ENCODE peak calls at places on chromosomes 13 and 19, in four cellular contexts. H is endothelial cell of umbilical vein, W is HepG2, N is K562. M is an unnamed sample.

GRCh38 chr19:55479451-55480230 is 3.2 kb downstream of the ZNF628 start:
- DNase-seq in H (no peak), W (no peak), N (no peak), M (no peak)

GRCh38 chr19:46056536-46056935 is 15.7 kb upstream of the IGFL4 start:
- DNase-seq in H (no peak), W (peak; percentile 83), N (no peak), M (no peak)

GRCh38 chr13:113821847-113822246 is 42.0 kb downstream of the GAS6 start:
- DNase-seq in H (no peak), W (no peak), N (no peak), M (no peak)

GRCh38 chr19:57068921-57069697 is 50.7 kb upstream of the USP29 start:
- DNase-seq in H (no peak), W (peak; percentile 63), N (no peak), M (no peak)

GRCh38 chr19:34459614-34460013 is 21.9 kb upstream of the WTIP start:
- DNase-seq in H (no peak), W (no peak), N (no peak), M (no peak)

GRCh38 chr13:20570540-20570939 is 3.6 kb downstream of the IFT88 start:
- DNase-seq in H (no peak), W (no peak), N (no peak), M (no peak)

GRCh38 chr13:73450583-73450982 is 391.8 kb downstream of the KLF5 start:
- DNase-seq in H (no peak), W (no peak), N (no peak), M (no peak)

GRCh38 chr13:79492313-79492798 is 11.4 kb downstream of the NDFIP2 start:
- DNase-seq in H (no peak), W (no peak), N (no peak), M (no peak)

GRCh38 chr13:20161951-20162300 is 1.1 kb upstream of the GJA3 start:
- DNase-seq in H (no peak), W (no peak), N (no peak), M (no peak)

GRCh38 chr19:33267706-33268105 is 34.6 kb downstream of the CEBPA start:
- DNase-seq in H (no peak), W (no peak), N (no peak), M (no peak)

GRCh38 chr19:310141-310651 is 19.0 kb upstream of the PLPP2 start:
- DNase-seq in H (peak; percentile 85), W (no peak), N (no peak), M (no peak)

GRCh38 chr13:52447354-52447753 is 3.1 kb downstream of the VPS36 start:
- DNase-seq in H (no peak), W (no peak), N (no peak), M (no peak)

GRCh38 chr19:17522988-17523872 is 11.8 kb downstream of the PGLS start:
- DNase-seq in H (no peak), W (no peak), N (no peak), M (no peak)

GRCh38 chr13:41428155-41428554 is 29.2 kb upstream of the RGCC start:
- DNase-seq in H (no peak), W (no peak), N (no peak), M (no peak)

GRCh38 chr19:30102239-30102638 is 160.2 kb downstream of the URI1 start:
- DNase-seq in H (no peak), W (no peak), N (no peak), M (no peak)

GRCh38 chr13:76516013-76516412 is 370.2 kb downstream of the KCTD12 start:
- DNase-seq in H (no peak), W (no peak), N (no peak), M (no peak)

GRCh38 chr13:23380534-23380933 is 53.0 kb downstream of the SACS start:
- DNase-seq in H (no peak), W (no peak), N (no peak), M (no peak)

GRCh38 chr19:36246006-36246391 is 31.1 kb downstream of the ZNF146 start:
- DNase-seq in H (no peak), W (no peak), N (no peak), M (no peak)

GRCh38 chr13:79654520-79654919 is 173.6 kb downstream of the NDFIP2 start:
- DNase-seq in H (no peak), W (no peak), N (no peak), M (no peak)

GRCh38 chr19:44875666-44876418 is 15.2 kb upstream of the TOMM40 start:
- DNase-seq in H (no peak), W (no peak), N (no peak), M (no peak)

GRCh38 chr13:45695198-45695730 is 6.9 kb upstream of the CBY2 start:
- DNase-seq in H (no peak), W (no peak), N (no peak), M (no peak)
- TF ChIP-seq JUN in H (no peak), W (no peak), N (no peak), M (no peak)

GRCh38 chr13:96636310-96636709 is 358.0 kb downstream of the OXGR1 start:
- DNase-seq in H (no peak), W (no peak), N (no peak), M (no peak)
- TF ChIP-seq EZH2 in H (no peak), W (no peak), N (no peak), M (no peak)

DNA sequence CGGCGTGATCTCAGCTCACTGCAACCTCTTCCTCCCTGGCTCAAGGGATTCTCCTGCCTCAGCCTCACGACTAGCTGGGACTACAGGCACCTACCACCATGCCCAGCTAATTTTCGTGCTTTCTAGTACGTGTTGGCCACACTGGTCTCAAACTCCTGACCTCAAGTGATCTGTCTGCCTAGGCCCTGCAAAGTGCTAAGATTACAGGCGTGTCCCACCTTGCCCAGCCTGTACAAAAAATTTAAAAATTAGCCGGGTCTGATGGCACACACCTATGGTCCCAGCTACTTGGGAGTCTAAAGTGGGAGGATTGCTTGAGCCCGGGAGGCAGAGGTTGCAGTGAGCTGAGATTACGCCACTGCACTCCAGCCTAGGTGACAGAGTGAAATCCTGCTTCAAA is 4.7 kb upstream of the MEX3D start:
- DNase-seq in H (no peak), W (no peak), N (no peak), M (no peak)
- TF ChIP-seq JUN in H (no peak), W (no peak), N (no peak), M (no peak)

GRCh38 chr19:53904909-53905308 is 4.2 kb upstream of the CACNG7 start:
- DNase-seq in H (no peak), W (no peak), N (no peak), M (no peak)

GRCh38 chr19:53907690-53908089 is 1.4 kb upstream of the CACNG7 start:
- DNase-seq in H (no peak), W (no peak), N (no peak), M (no peak)

GRCh38 chr19:53905787-53906186 is 3.3 kb upstream of the CACNG7 start:
- DNase-seq in H (no peak), W (no peak), N (no peak), M (no peak)

GRCh38 chr19:53907193-53907581 is 1.9 kb upstream of the CACNG7 start:
- DNase-seq in H (no peak), W (no peak), N (no peak), M (no peak)

GRCh38 chr19:53906211-53907192 is 2.6 kb upstream of the CACNG7 start:
- DNase-seq in H (no peak), W (no peak), N (peak; percentile 79), M (no peak)
- TF ChIP-seq EZH2 in H (no peak), W (peak; percentile 55), N (no peak), M (no peak)

GRCh38 chr19:11381535-11382369 is 2.4 kb downstream of the EPOR start:
- DNase-seq in H (peak; percentile 81), W (no peak), N (no peak), M (no peak)

GRCh38 chr19:11382898-11383705 is 1.0 kb downstream of the EPOR start:
- DNase-seq in H (peak; percentile 28), W (peak; percentile 70), N (peak; percentile 88), M (peak; percentile 94)

GRCh38 chr19:11379857-11380350 is 4.2 kb downstream of the EPOR start:
- DNase-seq in H (no peak), W (no peak), N (no peak), M (no peak)

GRCh38 chr19:11378319-11379189 is 4.1 kb downstream of the SWSAP1 start:
- DNase-seq in H (peak; percentile 49), W (peak; percentile 48), N (peak; percentile 43), M (no peak)

DNA sequence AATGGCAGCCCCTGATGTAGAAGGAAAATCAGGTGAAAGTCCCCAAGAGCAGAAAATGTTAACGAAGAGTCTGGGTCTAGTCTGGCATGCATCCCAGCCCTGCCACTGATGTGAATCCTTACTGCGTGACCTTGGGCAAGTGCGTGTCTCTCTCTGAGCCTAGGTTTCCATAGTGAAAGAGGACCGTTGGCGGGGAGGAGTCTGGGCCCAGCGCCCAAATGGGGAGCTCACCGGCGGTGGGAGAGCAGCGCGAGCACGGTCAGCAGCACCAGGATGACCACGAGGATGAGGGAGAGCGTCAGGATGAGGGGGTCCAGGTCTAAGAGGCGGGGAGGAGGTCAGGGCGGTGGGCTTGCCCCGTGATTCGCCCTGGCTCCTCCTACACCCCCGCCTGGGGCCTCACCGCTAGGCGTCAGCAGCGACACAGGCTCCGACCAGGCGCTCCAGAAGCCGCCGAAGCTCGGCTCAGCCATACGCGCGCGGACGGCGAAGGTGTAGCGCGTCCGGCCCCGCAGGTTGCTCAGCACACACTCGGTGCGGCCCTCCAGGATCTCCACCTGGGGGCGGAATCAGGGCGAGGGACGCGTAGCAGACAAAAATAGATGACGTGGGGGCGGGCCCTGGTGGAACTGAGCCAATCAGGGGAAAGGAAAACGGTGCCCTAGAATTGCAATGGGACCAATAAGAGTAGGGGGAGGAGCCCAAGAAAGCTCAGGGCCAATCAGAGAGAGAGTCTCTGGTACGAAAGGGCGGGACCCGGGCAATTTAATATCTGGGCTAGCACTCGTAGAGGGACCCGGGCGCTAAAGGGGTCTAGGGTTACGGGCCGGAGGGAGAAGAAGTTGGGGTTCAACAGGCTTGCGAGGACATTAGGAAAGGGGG is 3.2 kb downstream of the EPOR start:
- DNase-seq in H (peak; percentile 95), W (peak; percentile 98), N (peak; percentile 65), M (peak; percentile 95)
- TF ChIP-seq JUN in H (no peak), W (peak; percentile 19), N (no peak), M (no peak)

GRCh38 chr13:25171170-25171516 is 945 bp downstream of the AMER2 start:
- DNase-seq in H (peak; percentile 4), W (no peak), N (no peak), M (no peak)

GRCh38 chr13:25168800-25169199 is 3.3 kb downstream of the AMER2 start:
- DNase-seq in H (no peak), W (no peak), N (no peak), M (no peak)

GRCh38 chr13:25169356-25169755 is 2.7 kb downstream of the AMER2 start:
- DNase-seq in H (no peak), W (no peak), N (no peak), M (no peak)

GRCh38 chr13:25170554-25171107 is 1.5 kb downstream of the AMER2 start:
- DNase-seq in H (no peak), W (no peak), N (no peak), M (peak; percentile 73)

GRCh38 chr13:25169951-25170553 is 2.0 kb downstream of the AMER2 start:
- DNase-seq in H (no peak), W (no peak), N (no peak), M (no peak)
- TF ChIP-seq EZH2 in H (no peak), W (no peak), N (no peak), M (peak; percentile 61)

M was measured in H1.